ENCODE peak calls at places on chromosomes 13 and 19, in six cellular contexts. N, Y, F, W, G and R are unnamed samples.

GRCh38 chr13:111541752-111542529 is 221.5 kb downstream of the TEX29 start:
- DNase-seq in W (peak), F (no peak), N (no peak), Y (no peak), G (no peak), R (no peak)

GRCh38 chr19:5805465-5806132 is 732 bp downstream of the NRTN start:
- DNase-seq in G (peak), Y (peak), N (peak), W (no peak), F (peak), R (peak)

GRCh38 chr19:45363861-45364459 is 6.4 kb downstream of the ERCC2 start:
- DNase-seq in Y (no peak), G (no peak), F (no peak), N (no peak), W (no peak), R (no peak)

GRCh38 chr19:19758164-19758563 is 25.3 kb upstream of the ZNF14 start:
- DNase-seq in G (no peak), N (no peak), Y (no peak), W (no peak), F (no peak), R (no peak)

GRCh38 chr13:37791699-37792098 is 77.9 kb downstream of the TRPC4 start:
- DNase-seq in G (no peak), N (no peak), W (no peak), F (no peak), Y (no peak), R (no peak)

GRCh38 chr13:40388617-40389016 is 277.8 kb downstream of the FOXO1 start:
- DNase-seq in W (no peak), Y (peak), G (peak), F (no peak), N (no peak), R (no peak)

GRCh38 chr13:25806304-25806974 is 245.4 kb downstream of the SHISA2 start:
- DNase-seq in N (no peak), F (peak), W (no peak), Y (no peak), G (peak), R (no peak)

GRCh38 chr13:107534548-107534947 is 680.8 kb downstream of the LIG4 start:
- DNase-seq in G (no peak), F (no peak), Y (no peak), W (no peak), N (no peak), R (no peak)

GRCh38 chr19:35742121-35742724 is at the start of gene IGFLR1:
- DNase-seq in F (no peak), W (no peak), N (no peak), Y (no peak), G (no peak), R (no peak)

GRCh38 chr13:39566216-39566869 is 36.6 kb downstream of the LHFPL6 start:
- DNase-seq in W (no peak), F (peak), N (no peak), Y (no peak), G (no peak), R (peak)

GRCh38 chr13:62250501-62251175 is 835.0 kb upstream of the PCDH20 start:
- DNase-seq in G (no peak), N (peak), F (no peak), Y (no peak), W (no peak), R (no peak)

GRCh38 chr13:93903909-93904308 is 575.6 kb downstream of the DCT start:
- DNase-seq in F (no peak), N (no peak), Y (peak), W (no peak), G (no peak), R (no peak)

GRCh38 chr13:98370261-98370660 is 193.2 kb upstream of the RNF113B start:
- DNase-seq in F (no peak), G (no peak), Y (no peak), N (no peak), W (no peak), R (no peak)

GRCh38 chr13:20684535-20684934 is 19.0 kb upstream of the IL17D start:
- DNase-seq in G (peak), N (no peak), Y (no peak), F (no peak), W (no peak), R (no peak)

GRCh38 chr19:36046443-36047050 is 7.5 kb downstream of the THAP8 start:
- DNase-seq in G (no peak), F (no peak), Y (peak), N (no peak), W (no peak), R (no peak)

GRCh38 chr19:38939957-38940356 is 9.2 kb downstream of the MRPS12 start:
- DNase-seq in F (no peak), N (no peak), G (no peak), Y (no peak), W (no peak), R (no peak)

GRCh38 chr19:56837892-56838679 is 2.4 kb downstream of the PEG3 start:
- DNase-seq in W (peak), F (peak), G (peak), Y (peak), N (no peak), R (no peak)

GRCh38 chr13:111992911-111993310 is 74.0 kb upstream of the SOX1 start:
- DNase-seq in Y (no peak), W (no peak), N (no peak), G (no peak), F (no peak), R (no peak)

GRCh38 chr13:73608731-73609485 is 525.3 kb downstream of the KLF12 start:
- DNase-seq in F (no peak), W (no peak), G (no peak), N (no peak), Y (no peak), R (no peak)

GRCh38 chr19:7783991-7784421 is 21.0 kb downstream of the CLEC4M start:
- DNase-seq in G (peak), Y (no peak), W (no peak), N (no peak), F (peak), R (peak)

GRCh38 chr19:4032436-4032835 is 24.9 kb downstream of the PIAS4 start:
- DNase-seq in F (no peak), N (no peak), Y (no peak), W (no peak), G (no peak), R (no peak)

GRCh38 chr19:35848486-35848885 is 3.8 kb downstream of the NPHS1 start:
- DNase-seq in N (no peak), Y (no peak), F (no peak), G (no peak), W (no peak), R (no peak)

GRCh38 chr13:23159205-23159586 is 21.6 kb upstream of the SGCG start:
- DNase-seq in F (no peak), G (peak), N (peak), W (no peak), Y (no peak), R (no peak)

GRCh38 chr13:60572855-60573254 is 175.8 kb downstream of the TDRD3 start:
- DNase-seq in Y (no peak), G (no peak), W (no peak), F (no peak), N (peak), R (no peak)

GRCh38 chr19:16532440-16533273 is 9.6 kb downstream of the CHERP start:
- DNase-seq in W (no peak), N (no peak), G (no peak), Y (no peak), F (no peak), R (no peak)

GRCh38 chr13:42109957-42110356 is 61.5 kb downstream of the DGKH start:
- DNase-seq in F (no peak), G (no peak), Y (no peak), W (no peak), N (peak), R (no peak)

GRCh38 chr19:49573009-49573408 is 7.3 kb downstream of the NOSIP start:
- DNase-seq in N (no peak), F (no peak), G (no peak), W (no peak), Y (no peak), R (no peak)

DNA sequence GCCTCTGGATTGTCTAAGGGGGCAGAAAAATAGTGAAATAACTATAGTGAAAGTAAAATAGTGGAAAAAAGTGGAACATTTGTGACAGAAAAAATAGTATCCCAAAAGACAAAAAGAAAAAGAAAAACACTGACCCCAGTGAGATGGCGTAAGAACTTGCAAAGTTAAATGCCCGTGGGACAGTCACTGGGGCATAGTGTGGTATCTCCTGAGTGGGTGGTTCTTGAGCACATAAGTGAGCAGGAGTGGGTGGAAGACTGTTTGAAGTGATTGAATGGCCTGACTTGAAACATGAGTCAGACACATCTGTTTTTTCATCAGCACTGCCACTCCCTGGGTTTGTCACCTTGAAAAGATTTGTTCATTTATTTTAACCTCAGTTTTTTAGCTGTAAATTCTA is 2.5 kb downstream of the ZNF430 start:
- DNase-seq in G (peak), N (no peak), Y (no peak), F (peak), W (no peak), R (peak)
- H3K27ac ChIP-seq in G (peak), N (no peak), Y (no peak), F (peak), W (no peak), R (no peak)

GRCh38 chr13:27044837-27045570 is 126.6 kb downstream of the USP12 start:
- DNase-seq in Y (no peak), W (no peak), G (no peak), F (no peak), N (no peak), R (no peak)
- TF ChIP-seq CTCF in Y (no peak), W (no peak), G (no peak), F (no peak), N (no peak), R (no peak)

GRCh38 chr19:11286312-11286974 is 9.5 kb upstream of the TSPAN16 start:
- DNase-seq in G (no peak), Y (no peak), F (no peak), W (no peak), N (no peak), R (no peak)
- H3K27ac ChIP-seq in G (no peak), Y (no peak), F (no peak), W (no peak), N (no peak), R (peak)

DNA sequence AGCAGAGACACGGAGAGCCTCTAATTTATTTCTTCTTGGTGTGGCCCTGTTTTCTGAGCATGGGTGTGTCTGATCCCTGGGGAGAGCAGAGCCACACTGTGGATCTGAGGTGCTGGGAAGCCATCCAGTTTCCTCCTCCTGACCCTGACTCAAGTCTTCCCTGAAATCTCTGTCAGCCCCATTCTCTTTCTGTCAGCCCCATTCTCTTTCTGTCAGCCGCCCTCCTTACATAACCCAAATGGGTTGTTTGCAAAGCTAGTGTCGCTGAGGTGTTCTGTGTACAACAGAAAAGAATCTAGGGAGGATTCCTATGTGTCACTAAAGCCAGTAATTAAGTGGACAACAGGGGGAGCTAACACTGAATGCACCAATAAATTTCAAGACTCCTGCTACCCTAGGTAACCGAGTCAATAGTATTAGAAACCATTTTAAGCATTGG is 50.2 kb downstream of the LRCH1 start:
- DNase-seq in W (no peak), G (peak), Y (no peak), F (no peak), N (no peak), R (no peak)
- TF ChIP-seq CTCF in W (no peak), G (peak), Y (no peak), F (peak), N (peak), R (no peak)

GRCh38 chr19:1213391-1214286 is 8.1 kb downstream of the STK11 start:
- DNase-seq in N (no peak), W (peak), F (peak), Y (peak), G (no peak), R (peak)
- H3K27ac ChIP-seq in N (peak), W (peak), F (peak), Y (peak), G (no peak), R (peak)

GRCh38 chr13:94972262-94972661 is 259.9 kb upstream of the SOX21 start:
- DNase-seq in W (no peak), Y (no peak), N (no peak), F (no peak), G (no peak), R (no peak)

GRCh38 chr13:94968757-94969086 is 256.4 kb upstream of the SOX21 start:
- DNase-seq in G (no peak), F (no peak), W (no peak), Y (no peak), N (no peak), R (no peak)

GRCh38 chr13:94968040-94968756 is 255.9 kb upstream of the SOX21 start:
- DNase-seq in N (peak), G (no peak), F (no peak), W (no peak), Y (no peak), R (no peak)

GRCh38 chr13:94966380-94966779 is 254.0 kb upstream of the SOX21 start:
- DNase-seq in F (no peak), W (no peak), G (no peak), N (no peak), Y (no peak), R (no peak)

GRCh38 chr13:94967183-94968039 is 255.1 kb upstream of the SOX21 start:
- DNase-seq in W (no peak), Y (no peak), G (peak), F (no peak), N (peak), R (no peak)
- TF ChIP-seq CTCF in W (no peak), Y (no peak), G (no peak), F (no peak), N (no peak), R (no peak)

GRCh38 chr19:41995959-41996797 is 2.1 kb upstream of the ATP1A3 start:
- DNase-seq in N (no peak), W (no peak), Y (no peak), F (no peak), G (no peak), R (no peak)
- H3K27ac ChIP-seq in N (no peak), W (no peak), Y (no peak), F (no peak), G (no peak), R (no peak)

GRCh38 chr13:89363144-89363543 is 1692.0 kb downstream of the SLITRK5 start:
- DNase-seq in G (no peak), Y (no peak), N (no peak), F (no peak), W (no peak), R (no peak)

GRCh38 chr13:89361909-89362308 is 1690.7 kb downstream of the SLITRK5 start:
- DNase-seq in N (no peak), G (peak), F (peak), Y (no peak), W (no peak), R (no peak)
- TF ChIP-seq CTCF in N (peak), G (peak), F (peak), Y (no peak), W (no peak), R (no peak)